ENCODE peak calls at places on chromosomes 2 and 18, in four cellular contexts. B is HTR-8/SVneo, J is pancreas, M is nucleus accumbens. E is an unnamed sample.

GRCh38 chr2:134218928-134219707 is 34.8 kb upstream of the MGAT5 start:
- DNase-seq in B (no peak), J (no peak), M (no peak), E (no peak)

GRCh38 chr2:32360416-32360815 is 3.6 kb downstream of the BIRC6 start:
- DNase-seq in B (no peak), J (no peak), M (no peak), E (no peak)

GRCh38 chr2:147623328-147623727 is 221.5 kb upstream of the ACVR2A start:
- DNase-seq in B (no peak), J (no peak), M (no peak), E (no peak)

GRCh38 chr2:121185571-121186074 is 99.4 kb downstream of the TFCP2L1 start:
- DNase-seq in B (no peak), J (no peak), M (no peak), E (no peak)

GRCh38 chr2:101843048-101843447 is 145.5 kb downstream of the MAP4K4 start:
- DNase-seq in B (no peak), J (no peak), M (no peak), E (no peak)

GRCh38 chr2:45670646-45671045 is 19.2 kb downstream of the PRKCE start:
- DNase-seq in B (no peak), J (no peak), M (no peak), E (no peak)

GRCh38 chr2:218172808-218173207 is 6.0 kb upstream of the CXCR1 start:
- DNase-seq in B (no peak), J (no peak), M (no peak), E (no peak)

GRCh38 chr2:186274936-186275575 is 211.0 kb upstream of the ZC3H15 start:
- DNase-seq in B (peak), J (no peak), M (no peak), E (no peak)

GRCh38 chr2:38462121-38462634 is 85.1 kb upstream of the ATL2 start:
- DNase-seq in B (peak), J (no peak), M (no peak), E (no peak)

GRCh38 chr2:130829020-130829419 is 7.7 kb upstream of the ARHGEF4 start:
- DNase-seq in B (peak), J (peak), M (no peak), E (no peak)

GRCh38 chr2:61645911-61646310 is 107.8 kb upstream of the XPO1 start:
- DNase-seq in B (no peak), J (no peak), M (no peak), E (no peak)

GRCh38 chr2:128591022-128591840 is 272.6 kb upstream of the HS6ST1 start:
- DNase-seq in B (no peak), J (no peak), M (no peak), E (no peak)

GRCh38 chr2:203743441-203743932 is 37.0 kb downstream of the CD28 start:
- DNase-seq in B (no peak), J (no peak), M (no peak), E (no peak)

GRCh38 chr2:223526106-223526505 is 76.1 kb downstream of the SCG2 start:
- DNase-seq in B (peak), J (no peak), M (no peak), E (no peak)

GRCh38 chr2:155689791-155690190 is 642.7 kb downstream of the NR4A2 start:
- DNase-seq in B (no peak), J (no peak), M (no peak), E (no peak)

GRCh38 chr2:26217720-26218119 is 26.7 kb downstream of the HADHA start:
- DNase-seq in B (no peak), J (no peak), M (no peak), E (no peak)

GRCh38 chr18:50518787-50519520 is 40.9 kb upstream of the MAPK4 start:
- DNase-seq in B (no peak), J (no peak), M (no peak), E (no peak)

GRCh38 chr18:3281456-3282400 is 19.8 kb downstream of the MYL12B start:
- DNase-seq in B (peak), J (no peak), M (no peak), E (no peak)